ENCODE peak calls at places on chromosomes 7 and 10, in six cellular contexts. O is GM23338, R is lower leg skin, C is SK-N-MC, M is frontal cortex, I is OCI-M1. X is an unnamed sample.

GRCh38 chr7:133434246-133434865 is 181.5 kb downstream of the EXOC4 start:
- DNase-seq in O (peak), C (no peak), I (peak), M (peak), R (no peak), X (no peak)

GRCh38 chr10:31702005-31702404 is 226.6 kb downstream of the ARHGAP12 start:
- DNase-seq in I (peak), O (no peak), M (no peak), R (no peak), C (no peak), X (no peak)

GRCh38 chr10:105742184-105742583 is 1101.1 kb downstream of the SORCS3 start:
- DNase-seq in R (no peak), M (no peak), C (no peak), I (peak), O (no peak), X (no peak)

GRCh38 chr10:128009768-128010167 is 102.9 kb downstream of the PTPRE start:
- DNase-seq in R (peak), I (no peak), M (no peak), O (no peak), C (no peak), X (no peak)

GRCh38 chr7:3159039-3159438 is 115.4 kb upstream of the CARD11 start:
- DNase-seq in O (no peak), C (no peak), M (no peak), I (no peak), R (no peak), X (no peak)

GRCh38 chr10:73809061-73809818 is 2.2 kb downstream of the NDST2 start:
- DNase-seq in R (no peak), I (peak), C (no peak), O (no peak), M (no peak), X (no peak)

GRCh38 chr7:98294798-98295382 is 13.4 kb downstream of the BRI3 start:
- DNase-seq in C (no peak), I (peak), R (peak), M (no peak), O (peak), X (peak)

GRCh38 chr10:30028006-30028441 is 31.4 kb downstream of the JCAD start:
- DNase-seq in O (no peak), I (no peak), C (no peak), M (no peak), R (no peak), X (no peak)

GRCh38 chr7:32115831-32116230 is 45.6 kb upstream of the PDE1C start:
- DNase-seq in O (no peak), I (no peak), C (no peak), R (no peak), M (no peak), X (no peak)

GRCh38 chr7:75596727-75597614 is 104.9 kb downstream of the SPDYE5 start:
- DNase-seq in R (no peak), C (no peak), M (no peak), O (no peak), I (no peak), X (no peak)